ENCODE peak calls at places on chromosomes 6 and 20, in five cellular contexts. O is T-helper 17 cell; Q is stimulated activated CD8-positive, alpha-beta memory T cell treated with anti-CD3 and anti-CD28 coated beads, Interleukin-4, amount 100 ng/mL, for 24 hours; S is naive B cell; V is ELR. Y is an unnamed sample.

GRCh38 chr6:130843575-130844320 is 16.5 kb downstream of the SMLR1 start:
- DNase-seq in Q (no peak), O (no peak), V (peak; percentile 65), S (peak; percentile 21), Y (peak; percentile 63)

GRCh38 chr6:52664185-52664990 is 6.5 kb upstream of the TMEM14A start:
- DNase-seq in S (peak; percentile 54), V (peak; percentile 99), O (peak; percentile 37), Q (peak; percentile 55), Y (peak; percentile 97)

GRCh38 chr20:23659989-23660837 is 22.5 kb upstream of the CST3 start:
- DNase-seq in V (no peak), O (no peak), S (no peak), Q (no peak), Y (no peak)

GRCh38 chr20:4633780-4634179 is 87.9 kb upstream of the PRND start:
- DNase-seq in V (peak; percentile 87), O (no peak), Q (no peak), S (no peak), Y (peak; percentile 95)

GRCh38 chr6:31332637-31333602 is 24.1 kb downstream of the HLA-B start:
- DNase-seq in Q (no peak), O (peak; percentile 22), S (peak; percentile 12), V (peak; percentile 22), Y (no peak)

GRCh38 chr20:58651823-58652605 is 931 bp downstream of the STX16 start:
- DNase-seq in Q (peak; percentile 18), V (peak; percentile 86), S (peak; percentile 75), O (peak; percentile 66), Y (peak; percentile 78)

GRCh38 chr20:20204326-20204725 is 152.0 kb downstream of the CFAP61 start:
- DNase-seq in S (no peak), V (no peak), Q (no peak), O (no peak), Y (no peak)

GRCh38 chr6:57324538-57324937 is 7.1 kb downstream of the PRIM2 start:
- DNase-seq in O (no peak), V (peak; percentile 58), S (no peak), Q (no peak), Y (peak; percentile 47)

GRCh38 chr6:17861361-17861760 is 126.1 kb downstream of the KIF13A start:
- DNase-seq in O (no peak), Q (no peak), S (no peak), V (no peak), Y (no peak)

GRCh38 chr6:84847349-84848160 is 83.2 kb upstream of the TBX18 start:
- DNase-seq in O (no peak), S (no peak), V (peak; percentile 23), Q (no peak), Y (peak; percentile 2)

GRCh38 chr6:45724511-45724910 is 291.1 kb downstream of the CLIC5 start:
- DNase-seq in V (peak; percentile 72), S (no peak), Q (no peak), O (no peak), Y (peak; percentile 93)

Y was measured in EH.